ENCODE peak calls at places on chromosomes 13 and 19, in seven cellular contexts. G, B, U, A, O, N and V are unnamed samples.
A peak's percentile ranks its signal among the peaks of the same experiment; 100 is the strongest.

GRCh38 chr13:62119739-62120700 is 704.4 kb upstream of the PCDH20 start:
- DNase-seq in G (peak; percentile 10), B (no peak), U (no peak), A (peak; percentile 17), O (no peak), N (no peak), V (peak; percentile 28)

GRCh38 chr19:37594982-37595382 is 306 bp downstream of the ZNF540 start:
- DNase-seq in G (no peak), B (no peak), U (peak; percentile 32), A (no peak), O (no peak), N (peak; percentile 16), V (peak; percentile 11)

GRCh38 chr13:113273856-113274590 is 23.0 kb upstream of the LAMP1 start:
- DNase-seq in G (no peak), B (no peak), U (peak; percentile 23), A (no peak), O (no peak), N (no peak), V (peak; percentile 23)

GRCh38 chr19:49820125-49820524 is 2.0 kb downstream of the MED25 start:
- DNase-seq in G (no peak), B (no peak), U (no peak), A (no peak), O (no peak), N (no peak), V (no peak)

GRCh38 chr13:98450495-98451167 is 126.3 kb downstream of the STK24 start:
- DNase-seq in G (no peak), B (peak; percentile 19), U (no peak), A (no peak), O (no peak), N (no peak), V (no peak)

GRCh38 chr19:6236310-6237291 is 43.2 kb downstream of the MLLT1 start:
- DNase-seq in G (no peak), B (no peak), U (no peak), A (peak; percentile 46), O (no peak), N (no peak), V (peak; percentile 92)

GRCh38 chr19:18029617-18030338 is 21.8 kb downstream of the ARRDC2 start:
- DNase-seq in G (peak; percentile 59), B (peak; percentile 79), U (peak; percentile 32), A (peak; percentile 66), O (no peak), N (no peak), V (peak; percentile 75)

GRCh38 chr13:29452773-29453574 is 142.5 kb downstream of the SLC7A1 start:
- DNase-seq in G (no peak), B (no peak), U (no peak), A (peak; percentile 56), O (no peak), N (no peak), V (no peak)

GRCh38 chr19:42111811-42112210 is 20.4 kb downstream of the POU2F2 start:
- DNase-seq in G (no peak), B (no peak), U (no peak), A (no peak), O (no peak), N (no peak), V (no peak)
- TF ChIP-seq JUND in G (no peak), B (no peak), U (no peak), A (no peak), O (no peak), N (no peak), V (no peak)

GRCh38 chr19:45920458-45920857 is 5.9 kb upstream of the NANOS2 start:
- DNase-seq in G (no peak), B (no peak), U (no peak), A (no peak), O (no peak), N (no peak), V (no peak)

GRCh38 chr19:45922281-45922680 is 7.7 kb upstream of the NANOS2 start:
- DNase-seq in G (peak; percentile 18), B (peak; percentile 34), U (peak; percentile 39), A (no peak), O (peak; percentile 69), N (no peak), V (no peak)

GRCh38 chr19:45917421-45918091 is 3.0 kb upstream of the NANOS2 start:
- DNase-seq in G (no peak), B (no peak), U (no peak), A (no peak), O (no peak), N (no peak), V (no peak)

GRCh38 chr19:45918721-45919120 is 4.1 kb upstream of the NANOS2 start:
- DNase-seq in G (no peak), B (no peak), U (no peak), A (no peak), O (no peak), N (no peak), V (no peak)

DNA sequence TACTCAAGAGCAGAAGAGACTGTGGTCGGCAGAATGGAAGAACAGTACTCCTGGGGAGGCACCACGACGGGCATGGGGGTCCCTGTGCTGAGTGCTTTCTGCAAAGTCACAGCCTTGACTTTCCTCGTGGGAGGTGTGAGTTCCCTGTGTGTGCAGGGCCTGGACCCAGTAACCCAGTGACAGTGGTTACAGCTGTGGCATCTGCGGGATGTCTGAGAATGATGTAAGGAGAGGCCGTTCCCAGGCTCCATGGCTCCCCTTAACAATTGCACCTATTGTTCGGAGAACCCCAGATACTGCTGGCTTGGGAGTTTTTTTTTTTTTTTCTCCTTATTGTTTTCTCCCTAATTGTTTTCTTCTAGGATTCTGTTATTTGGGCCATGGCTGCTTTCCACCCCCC is 5.1 kb upstream of the NANOS2 start:
- DNase-seq in G (no peak), B (no peak), U (no peak), A (no peak), O (no peak), N (no peak), V (no peak)
- TF ChIP-seq JUND in G (no peak), B (no peak), U (no peak), A (no peak), O (no peak), N (no peak), V (no peak)

GRCh38 chr19:10963865-10964264 is 3.0 kb downstream of the SMARCA4 start:
- DNase-seq in G (no peak), B (no peak), U (no peak), A (no peak), O (no peak), N (no peak), V (no peak)
- TF ChIP-seq JUND in G (no peak), B (no peak), U (no peak), A (no peak), O (no peak), N (no peak), V (no peak)

GRCh38 chr19:10808937-10809655 is 26.9 kb downstream of the TMED1 start:
- DNase-seq in G (peak; percentile 44), B (no peak), U (peak; percentile 71), A (no peak), O (no peak), N (no peak), V (no peak)
- TF ChIP-seq JUND in G (no peak), B (no peak), U (no peak), A (no peak), O (no peak), N (no peak), V (no peak)

GRCh38 chr13:63948045-63948444 is 2532.4 kb upstream of the PCDH20 start:
- DNase-seq in G (no peak), B (peak; percentile 40), U (no peak), A (no peak), O (no peak), N (no peak), V (no peak)
- TF ChIP-seq JUND in G (no peak), B (no peak), U (no peak), A (no peak), O (no peak), N (no peak), V (no peak)

GRCh38 chr19:33402421-33403220 is 29.1 kb downstream of the CEBPG start:
- DNase-seq in G (no peak), B (no peak), U (no peak), A (peak; percentile 58), O (no peak), N (no peak), V (no peak)
- TF ChIP-seq JUND in G (no peak), B (no peak), U (no peak), A (no peak), O (no peak), N (no peak), V (no peak)

GRCh38 chr13:93685900-93686299 is 459.3 kb downstream of the GPC6 start:
- DNase-seq in G (no peak), B (no peak), U (no peak), A (no peak), O (no peak), N (no peak), V (no peak)

GRCh38 chr13:93686399-93686798 is 459.8 kb downstream of the GPC6 start:
- DNase-seq in G (no peak), B (no peak), U (no peak), A (no peak), O (no peak), N (no peak), V (no peak)

GRCh38 chr13:93690139-93690538 is 463.5 kb downstream of the GPC6 start:
- DNase-seq in G (no peak), B (peak; percentile 10), U (no peak), A (no peak), O (no peak), N (no peak), V (no peak)

GRCh38 chr13:93687261-93687660 is 460.7 kb downstream of the GPC6 start:
- DNase-seq in G (no peak), B (no peak), U (no peak), A (no peak), O (no peak), N (no peak), V (no peak)

GRCh38 chr13:93689333-93689732 is 462.7 kb downstream of the GPC6 start:
- DNase-seq in G (no peak), B (no peak), U (no peak), A (no peak), O (no peak), N (no peak), V (no peak)
- TF ChIP-seq JUND in G (no peak), B (no peak), U (no peak), A (no peak), O (no peak), N (no peak), V (no peak)

DNA sequence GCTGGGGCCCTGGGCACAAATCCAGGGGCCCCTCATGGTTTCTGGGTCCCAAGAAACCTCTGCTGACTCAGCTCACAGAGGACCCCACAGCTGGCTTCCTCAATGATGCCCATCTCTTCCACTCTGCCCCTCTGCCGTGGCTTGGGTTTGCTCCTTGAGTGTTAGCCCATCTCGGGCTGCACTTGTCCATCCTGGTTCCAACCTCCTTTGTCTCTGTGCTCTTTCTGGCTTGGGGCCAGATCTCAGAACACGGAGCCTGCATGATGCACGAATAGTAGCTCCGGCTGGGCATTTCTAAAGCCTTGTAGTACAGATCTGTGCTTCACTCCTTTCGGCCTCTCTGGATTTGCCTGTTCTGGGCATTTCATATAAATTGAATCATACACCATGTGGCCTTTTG is 53.8 kb downstream of the F2RL3 start:
- DNase-seq in G (no peak), B (no peak), U (peak; percentile 11), A (no peak), O (no peak), N (no peak), V (no peak)
- TF ChIP-seq JUND in G (no peak), B (no peak), U (no peak), A (no peak), O (no peak), N (no peak), V (no peak)